ENCODE peak calls at places on chromosomes 2 and 18, in ten cellular contexts. One of them, this sample, is unnamed.

GRCh38 chr2:168717790-168718502 is 84.5 kb upstream of the NOSTRIN start:
- DNase-seq in right cardiac atrium: no peak
- DNase-seq in mesendoderm: no peak
- DNase-seq in fibroblast of villous mesenchyme: no peak
- DNase-seq in A549: no peak
- DNase-seq in heart left ventricle: no peak
- DNase-seq in tibial artery: no peak
- DNase-seq in astrocyte of the spinal cord: peak; percentile 34
- DNase-seq in endodermal cell: no peak
- DNase-seq in GM12865: no peak
- DNase-seq in this sample: no peak

GRCh38 chr18:35581555-35582309 is at the start of gene GALNT1:
- DNase-seq in right cardiac atrium: peak; percentile 70
- DNase-seq in mesendoderm: no peak
- DNase-seq in fibroblast of villous mesenchyme: peak; percentile 12
- DNase-seq in A549: no peak
- DNase-seq in heart left ventricle: peak; percentile 67
- DNase-seq in tibial artery: no peak
- DNase-seq in astrocyte of the spinal cord: no peak
- DNase-seq in endodermal cell: peak; percentile 67
- DNase-seq in GM12865: peak; percentile 38
- DNase-seq in this sample: no peak

GRCh38 chr2:47072018-47072691 is 83.0 kb downstream of the STPG4 start:
- DNase-seq in right cardiac atrium: peak; percentile 95
- DNase-seq in mesendoderm: no peak
- DNase-seq in fibroblast of villous mesenchyme: peak; percentile 98
- DNase-seq in A549: no peak
- DNase-seq in heart left ventricle: peak; percentile 93
- DNase-seq in tibial artery: peak; percentile 96
- DNase-seq in astrocyte of the spinal cord: peak; percentile 91
- DNase-seq in endodermal cell: no peak
- DNase-seq in GM12865: no peak
- DNase-seq in this sample: peak; percentile 48

GRCh38 chr2:239596792-239597191 is 196.0 kb upstream of the HDAC4 start:
- DNase-seq in right cardiac atrium: no peak
- DNase-seq in mesendoderm: no peak
- DNase-seq in fibroblast of villous mesenchyme: no peak
- DNase-seq in A549: no peak
- DNase-seq in heart left ventricle: no peak
- DNase-seq in tibial artery: peak; percentile 38
- DNase-seq in astrocyte of the spinal cord: no peak
- DNase-seq in endodermal cell: peak; percentile 17
- DNase-seq in GM12865: no peak
- DNase-seq in this sample: no peak

GRCh38 chr2:211867845-211868361 is 670.7 kb downstream of the ERBB4 start:
- DNase-seq in right cardiac atrium: no peak
- DNase-seq in mesendoderm: no peak
- DNase-seq in fibroblast of villous mesenchyme: peak; percentile 3
- DNase-seq in A549: no peak
- DNase-seq in heart left ventricle: no peak
- DNase-seq in tibial artery: no peak
- DNase-seq in astrocyte of the spinal cord: peak; percentile 54
- DNase-seq in endodermal cell: no peak
- DNase-seq in GM12865: peak; percentile 32
- DNase-seq in this sample: peak; percentile 56

GRCh38 chr2:151968770-151969169 is 130.1 kb downstream of the CACNB4 start:
- DNase-seq in right cardiac atrium: no peak
- DNase-seq in mesendoderm: no peak
- DNase-seq in fibroblast of villous mesenchyme: no peak
- DNase-seq in A549: no peak
- DNase-seq in heart left ventricle: no peak
- DNase-seq in tibial artery: no peak
- DNase-seq in astrocyte of the spinal cord: no peak
- DNase-seq in endodermal cell: no peak
- DNase-seq in GM12865: no peak
- DNase-seq in this sample: no peak

GRCh38 chr2:24768013-24768412 is 25.2 kb downstream of the PTRHD1 start:
- DNase-seq in right cardiac atrium: no peak
- DNase-seq in mesendoderm: no peak
- DNase-seq in fibroblast of villous mesenchyme: no peak
- DNase-seq in A549: no peak
- DNase-seq in heart left ventricle: no peak
- DNase-seq in tibial artery: no peak
- DNase-seq in astrocyte of the spinal cord: no peak
- DNase-seq in endodermal cell: no peak
- DNase-seq in GM12865: no peak
- DNase-seq in this sample: no peak

GRCh38 chr2:71291398-71291797 is 40.2 kb upstream of the ZNF638 start:
- DNase-seq in right cardiac atrium: no peak
- DNase-seq in mesendoderm: no peak
- DNase-seq in fibroblast of villous mesenchyme: no peak
- DNase-seq in A549: no peak
- DNase-seq in heart left ventricle: no peak
- DNase-seq in tibial artery: no peak
- DNase-seq in astrocyte of the spinal cord: no peak
- DNase-seq in endodermal cell: no peak
- DNase-seq in GM12865: no peak
- DNase-seq in this sample: no peak

GRCh38 chr2:48529189-48529588 is 765 bp upstream of the STON1 start:
- DNase-seq in right cardiac atrium: no peak
- DNase-seq in mesendoderm: peak; percentile 66
- DNase-seq in fibroblast of villous mesenchyme: peak; percentile 30
- DNase-seq in A549: no peak
- DNase-seq in heart left ventricle: no peak
- DNase-seq in tibial artery: peak; percentile 73
- DNase-seq in astrocyte of the spinal cord: no peak
- DNase-seq in endodermal cell: peak; percentile 76
- DNase-seq in GM12865: no peak
- DNase-seq in this sample: no peak

GRCh38 chr2:205170399-205170798 is 511.9 kb upstream of the NRP2 start:
- DNase-seq in right cardiac atrium: no peak
- DNase-seq in mesendoderm: peak; percentile 18
- DNase-seq in fibroblast of villous mesenchyme: no peak
- DNase-seq in A549: no peak
- DNase-seq in heart left ventricle: no peak
- DNase-seq in tibial artery: no peak
- DNase-seq in astrocyte of the spinal cord: no peak
- DNase-seq in endodermal cell: no peak
- DNase-seq in GM12865: no peak
- DNase-seq in this sample: no peak

GRCh38 chr18:7676253-7676873 is 109.2 kb downstream of the PTPRM start:
- DNase-seq in right cardiac atrium: no peak
- DNase-seq in mesendoderm: no peak
- DNase-seq in fibroblast of villous mesenchyme: no peak
- DNase-seq in A549: no peak
- DNase-seq in heart left ventricle: no peak
- DNase-seq in tibial artery: no peak
- DNase-seq in astrocyte of the spinal cord: no peak
- DNase-seq in endodermal cell: no peak
- DNase-seq in GM12865: no peak
- DNase-seq in this sample: no peak

GRCh38 chr2:71796174-71796592 is 342.8 kb downstream of the DYSF start:
- DNase-seq in right cardiac atrium: no peak
- DNase-seq in mesendoderm: peak; percentile 81
- DNase-seq in fibroblast of villous mesenchyme: peak; percentile 41
- DNase-seq in A549: no peak
- DNase-seq in heart left ventricle: no peak
- DNase-seq in tibial artery: peak; percentile 60
- DNase-seq in astrocyte of the spinal cord: peak; percentile 15
- DNase-seq in endodermal cell: peak; percentile 81
- DNase-seq in GM12865: no peak
- DNase-seq in this sample: peak; percentile 24

GRCh38 chr2:140627136-140627535 is 1503.7 kb downstream of the LRP1B start:
- DNase-seq in right cardiac atrium: no peak
- DNase-seq in mesendoderm: no peak
- DNase-seq in fibroblast of villous mesenchyme: no peak
- DNase-seq in A549: no peak
- DNase-seq in heart left ventricle: no peak
- DNase-seq in tibial artery: no peak
- DNase-seq in astrocyte of the spinal cord: no peak
- DNase-seq in endodermal cell: no peak
- DNase-seq in GM12865: no peak
- DNase-seq in this sample: no peak

GRCh38 chr2:126802316-126802715 is 96.4 kb upstream of the TEX51 start:
- DNase-seq in right cardiac atrium: no peak
- DNase-seq in mesendoderm: no peak
- DNase-seq in fibroblast of villous mesenchyme: no peak
- DNase-seq in A549: no peak
- DNase-seq in heart left ventricle: no peak
- DNase-seq in tibial artery: no peak
- DNase-seq in astrocyte of the spinal cord: no peak
- DNase-seq in endodermal cell: no peak
- DNase-seq in GM12865: no peak
- DNase-seq in this sample: no peak

GRCh38 chr2:85472265-85472664 is 53.8 kb downstream of the SH2D6 start:
- DNase-seq in right cardiac atrium: no peak
- DNase-seq in mesendoderm: no peak
- DNase-seq in fibroblast of villous mesenchyme: no peak
- DNase-seq in A549: no peak
- DNase-seq in heart left ventricle: no peak
- DNase-seq in tibial artery: no peak
- DNase-seq in astrocyte of the spinal cord: no peak
- DNase-seq in endodermal cell: no peak
- DNase-seq in GM12865: no peak
- DNase-seq in this sample: no peak

GRCh38 chr2:170937980-170938379 is 8.9 kb downstream of the GORASP2 start:
- DNase-seq in right cardiac atrium: no peak
- DNase-seq in mesendoderm: no peak
- DNase-seq in fibroblast of villous mesenchyme: no peak
- DNase-seq in A549: no peak
- DNase-seq in heart left ventricle: no peak
- DNase-seq in tibial artery: no peak
- DNase-seq in astrocyte of the spinal cord: no peak
- DNase-seq in endodermal cell: no peak
- DNase-seq in GM12865: no peak
- DNase-seq in this sample: no peak

GRCh38 chr18:59697236-59697932 is at the start of gene CCBE1:
- DNase-seq in right cardiac atrium: peak; percentile 88
- DNase-seq in mesendoderm: peak; percentile 79
- DNase-seq in fibroblast of villous mesenchyme: peak; percentile 76
- DNase-seq in A549: peak; percentile 42
- DNase-seq in heart left ventricle: peak; percentile 80
- DNase-seq in tibial artery: peak; percentile 71
- DNase-seq in astrocyte of the spinal cord: peak; percentile 86
- DNase-seq in endodermal cell: peak; percentile 97
- DNase-seq in GM12865: peak; percentile 41
- DNase-seq in this sample: no peak
- H3K4me3 ChIP-seq in right cardiac atrium: peak within 1 kb of the TSS; percentile 8
- H3K4me3 ChIP-seq in mesendoderm: peak within 1 kb of the TSS; percentile 35
- H3K4me3 ChIP-seq in fibroblast of villous mesenchyme: peak within 1 kb of the TSS; percentile 82
- H3K4me3 ChIP-seq in A549: peak within 1 kb of the TSS; percentile 64
- H3K4me3 ChIP-seq in heart left ventricle: peak within 1 kb of the TSS; percentile 29
- H3K4me3 ChIP-seq in tibial artery: peak within 1 kb of the TSS; percentile 48
- H3K4me3 ChIP-seq in astrocyte of the spinal cord: peak within 1 kb of the TSS; percentile 76
- H3K4me3 ChIP-seq in endodermal cell: peak within 1 kb of the TSS; percentile 78
- H3K4me3 ChIP-seq in GM12865: no peak within 1 kb of the TSS
- H3K4me3 ChIP-seq in this sample: peak within 1 kb of the TSS; percentile 87

DNA sequence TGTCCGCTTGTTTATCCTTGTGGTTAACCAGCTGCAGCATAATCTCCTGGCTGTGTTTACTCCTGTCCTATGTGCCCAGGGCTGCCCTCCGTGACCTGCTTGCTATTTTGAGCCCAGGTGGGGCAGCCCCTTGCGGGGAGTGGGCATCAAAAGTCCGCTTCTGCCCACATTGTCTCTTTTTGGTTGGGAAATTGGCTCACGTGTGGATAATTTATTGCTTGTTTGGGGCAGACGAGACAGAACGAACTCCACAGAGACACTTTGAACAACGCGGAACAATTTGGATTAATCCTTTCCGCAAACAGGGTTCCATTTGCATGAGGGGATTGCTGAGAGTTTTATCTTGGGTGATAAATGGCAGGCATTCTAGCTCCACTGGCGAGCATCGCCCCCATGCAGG is 8.1 kb upstream of the CXCR4 start:
- DNase-seq in right cardiac atrium: no peak
- DNase-seq in mesendoderm: peak; percentile 83
- DNase-seq in fibroblast of villous mesenchyme: no peak
- DNase-seq in A549: no peak
- DNase-seq in heart left ventricle: no peak
- DNase-seq in tibial artery: no peak
- DNase-seq in astrocyte of the spinal cord: no peak
- DNase-seq in endodermal cell: peak; percentile 79
- DNase-seq in GM12865: no peak
- DNase-seq in this sample: no peak
- H3K4me3 ChIP-seq in right cardiac atrium: no peak overlapping the region
- H3K4me3 ChIP-seq in mesendoderm: no peak overlapping the region
- H3K4me3 ChIP-seq in fibroblast of villous mesenchyme: no peak overlapping the region
- H3K4me3 ChIP-seq in A549: no peak overlapping the region
- H3K4me3 ChIP-seq in heart left ventricle: no peak overlapping the region
- H3K4me3 ChIP-seq in tibial artery: no peak overlapping the region
- H3K4me3 ChIP-seq in astrocyte of the spinal cord: no peak overlapping the region
- H3K4me3 ChIP-seq in endodermal cell: peak overlapping the region; percentile 62
- H3K4me3 ChIP-seq in GM12865: no peak overlapping the region
- H3K4me3 ChIP-seq in this sample: no peak overlapping the region

GRCh38 chr18:26574958-26575864 is 26.9 kb upstream of the KCTD1 start:
- DNase-seq in right cardiac atrium: peak; percentile 79
- DNase-seq in mesendoderm: peak; percentile 82
- DNase-seq in fibroblast of villous mesenchyme: peak; percentile 55
- DNase-seq in A549: peak; percentile 64
- DNase-seq in heart left ventricle: peak; percentile 76
- DNase-seq in tibial artery: no peak
- DNase-seq in astrocyte of the spinal cord: peak; percentile 71
- DNase-seq in endodermal cell: peak; percentile 84
- DNase-seq in GM12865: peak; percentile 19
- DNase-seq in this sample: peak; percentile 43
- H3K4me3 ChIP-seq in right cardiac atrium: peak overlapping the region; percentile 70
- H3K4me3 ChIP-seq in mesendoderm: no peak overlapping the region
- H3K4me3 ChIP-seq in fibroblast of villous mesenchyme: peak overlapping the region; percentile 54
- H3K4me3 ChIP-seq in A549: peak overlapping the region; percentile 37
- H3K4me3 ChIP-seq in heart left ventricle: peak overlapping the region; percentile 45
- H3K4me3 ChIP-seq in tibial artery: peak overlapping the region; percentile 48
- H3K4me3 ChIP-seq in astrocyte of the spinal cord: peak overlapping the region; percentile 49
- H3K4me3 ChIP-seq in endodermal cell: peak overlapping the region; percentile 72
- H3K4me3 ChIP-seq in GM12865: peak overlapping the region; percentile 53
- H3K4me3 ChIP-seq in this sample: peak overlapping the region; percentile 55

GRCh38 chr2:161703863-161704262 is 79.6 kb downstream of the SLC4A10 start:
- DNase-seq in right cardiac atrium: no peak
- DNase-seq in mesendoderm: no peak
- DNase-seq in fibroblast of villous mesenchyme: no peak
- DNase-seq in A549: no peak
- DNase-seq in heart left ventricle: no peak
- DNase-seq in tibial artery: no peak
- DNase-seq in astrocyte of the spinal cord: no peak
- DNase-seq in endodermal cell: no peak
- DNase-seq in GM12865: no peak
- DNase-seq in this sample: no peak

GRCh38 chr2:161710131-161710915 is 86.1 kb downstream of the SLC4A10 start:
- DNase-seq in right cardiac atrium: no peak
- DNase-seq in mesendoderm: no peak
- DNase-seq in fibroblast of villous mesenchyme: no peak
- DNase-seq in A549: no peak
- DNase-seq in heart left ventricle: no peak
- DNase-seq in tibial artery: no peak
- DNase-seq in astrocyte of the spinal cord: peak; percentile 45
- DNase-seq in endodermal cell: no peak
- DNase-seq in GM12865: no peak
- DNase-seq in this sample: peak; percentile 3

GRCh38 chr2:161708350-161708974 is 84.2 kb downstream of the SLC4A10 start:
- DNase-seq in right cardiac atrium: no peak
- DNase-seq in mesendoderm: no peak
- DNase-seq in fibroblast of villous mesenchyme: no peak
- DNase-seq in A549: no peak
- DNase-seq in heart left ventricle: no peak
- DNase-seq in tibial artery: no peak
- DNase-seq in astrocyte of the spinal cord: no peak
- DNase-seq in endodermal cell: no peak
- DNase-seq in GM12865: no peak
- DNase-seq in this sample: no peak

GRCh38 chr2:161709428-161709827 is 85.2 kb downstream of the SLC4A10 start:
- DNase-seq in right cardiac atrium: no peak
- DNase-seq in mesendoderm: no peak
- DNase-seq in fibroblast of villous mesenchyme: no peak
- DNase-seq in A549: no peak
- DNase-seq in heart left ventricle: no peak
- DNase-seq in tibial artery: no peak
- DNase-seq in astrocyte of the spinal cord: peak; percentile 5
- DNase-seq in endodermal cell: no peak
- DNase-seq in GM12865: peak; percentile 3
- DNase-seq in this sample: no peak
- H3K4me3 ChIP-seq in right cardiac atrium: no peak overlapping the region
- H3K4me3 ChIP-seq in mesendoderm: no peak overlapping the region
- H3K4me3 ChIP-seq in fibroblast of villous mesenchyme: peak overlapping the region; percentile 36
- H3K4me3 ChIP-seq in A549: peak overlapping the region; percentile 15
- H3K4me3 ChIP-seq in heart left ventricle: no peak overlapping the region
- H3K4me3 ChIP-seq in tibial artery: no peak overlapping the region
- H3K4me3 ChIP-seq in astrocyte of the spinal cord: no peak overlapping the region
- H3K4me3 ChIP-seq in endodermal cell: no peak overlapping the region
- H3K4me3 ChIP-seq in GM12865: peak overlapping the region; percentile 39
- H3K4me3 ChIP-seq in this sample: no peak overlapping the region

This sample was measured in skeletal muscle cell.